ENCODE peak calls at places on chromosomes 11 and 22, in four cellular contexts. R, Z, T and G are unnamed samples.

GRCh38 chr11:1333091-1333772 is 23.8 kb upstream of the TOLLIP start:
- DNase-seq in T (peak; percentile 42), Z (no peak), R (no peak), G (no peak)

GRCh38 chr22:24486501-24486921 is 8.6 kb upstream of the UPB1 start:
- DNase-seq in R (peak; percentile 53), Z (no peak), T (peak; percentile 17), G (peak; percentile 62)

GRCh38 chr11:92782806-92783205 is 186.6 kb upstream of the MTNR1B start:
- DNase-seq in R (no peak), Z (no peak), T (no peak), G (no peak)

GRCh38 chr11:16179668-16180067 is 176.7 kb downstream of the SOX6 start:
- DNase-seq in T (no peak), R (no peak), Z (no peak), G (no peak)

GRCh38 chr11:75271730-75272129 is 31.2 kb downstream of the TPBGL start:
- DNase-seq in Z (no peak), T (peak; percentile 37), R (no peak), G (no peak)

GRCh38 chr22:47195156-47195675 is 432.8 kb downstream of the TBC1D22A start:
- DNase-seq in Z (no peak), T (no peak), R (no peak), G (no peak)

GRCh38 chr22:24434472-24435322 is 7.3 kb downstream of the ADORA2A start:
- DNase-seq in Z (no peak), T (no peak), R (no peak), G (no peak)

GRCh38 chr11:14418801-14419417 is 59.9 kb upstream of the RRAS2 start:
- DNase-seq in T (no peak), Z (peak; percentile 61), R (no peak), G (no peak)

GRCh38 chr22:17869285-17870096 is 95.2 kb upstream of the BID start:
- DNase-seq in Z (no peak), R (no peak), T (no peak), G (no peak)

GRCh38 chr22:48171294-48171693 is 1408.8 kb downstream of the TBC1D22A start:
- DNase-seq in R (no peak), Z (peak; percentile 56), T (no peak), G (no peak)

GRCh38 chr11:33747969-33748368 is 11.7 kb upstream of the CD59 start:
- DNase-seq in T (no peak), Z (no peak), R (peak; percentile 81), G (peak; percentile 55)

GRCh38 chr11:109275931-109276330 is 146.1 kb upstream of the C11orf87 start:
- DNase-seq in R (no peak), T (no peak), Z (peak; percentile 6), G (no peak)

GRCh38 chr11:3815882-3816281 is 7.5 kb downstream of the PGAP2 start:
- DNase-seq in Z (no peak), T (no peak), R (peak; percentile 21), G (no peak)

GRCh38 chr11:35064114-35064800 is 74.7 kb upstream of the CD44 start:
- DNase-seq in Z (no peak), R (peak; percentile 21), T (no peak), G (peak; percentile 88)

GRCh38 chr11:124536520-124536919 is 6.9 kb downstream of the OR8B12 start:
- DNase-seq in Z (peak; percentile 50), R (peak; percentile 32), T (no peak), G (no peak)

GRCh38 chr11:92767416-92767815 is 202.0 kb upstream of the MTNR1B start:
- DNase-seq in Z (no peak), R (no peak), T (no peak), G (no peak)

GRCh38 chr11:21564095-21564494 is 628.8 kb upstream of the ANO5 start:
- DNase-seq in T (no peak), Z (no peak), R (no peak), G (no peak)

GRCh38 chr11:27218498-27219038 is 144.4 kb downstream of the CCDC34 start:
- DNase-seq in T (no peak), Z (no peak), R (peak; percentile 56), G (peak; percentile 93)

GRCh38 chr11:125932301-125932700 is 13.5 kb upstream of the VSIG10L2 start:
- DNase-seq in T (no peak), R (no peak), Z (no peak), G (no peak)

GRCh38 chr11:69003866-69004311 is 9.2 kb downstream of the MRGPRF start:
- DNase-seq in R (no peak), T (peak; percentile 41), Z (no peak), G (no peak)

GRCh38 chr11:118625036-118625690 is 17.7 kb downstream of the PHLDB1 start:
- DNase-seq in R (no peak), T (no peak), Z (no peak), G (no peak)

GRCh38 chr22:36369004-36369921 is 18.5 kb downstream of the MYH9 start:
- DNase-seq in T (no peak), R (no peak), Z (no peak), G (no peak)

GRCh38 chr11:48034926-48035876 is 54.8 kb downstream of the PTPRJ start:
- DNase-seq in Z (no peak), R (no peak), T (no peak), G (no peak)

GRCh38 chr22:31345331-31346254 is 553 bp downstream of the PATZ1 start:
- DNase-seq in T (peak; percentile 85), R (peak; percentile 82), Z (peak; percentile 98), G (peak; percentile 68)

GRCh38 chr11:129295746-129296145 is 79.9 kb upstream of the BARX2 start:
- DNase-seq in R (no peak), Z (no peak), T (no peak), G (peak; percentile 28)

GRCh38 chr11:133492895-133493294 is 39.4 kb downstream of the OPCML start:
- DNase-seq in Z (no peak), R (no peak), T (no peak), G (no peak)

GRCh38 chr11:63683133-63683991 is 2.1 kb downstream of the RTN3 start:
- DNase-seq in T (no peak), Z (no peak), R (peak; percentile 66), G (peak; percentile 26)

GRCh38 chr22:19218541-19219233 is 40.2 kb upstream of the SLC25A1 start:
- DNase-seq in T (no peak), Z (no peak), R (no peak), G (no peak)

GRCh38 chr11:62600367-62601113 is 1.1 kb downstream of the MTA2 start:
- DNase-seq in Z (peak; percentile 45), T (no peak), R (no peak), G (no peak)

GRCh38 chr11:1305063-1305495 is 4.4 kb downstream of the TOLLIP start:
- DNase-seq in T (peak; percentile 52), R (no peak), Z (no peak), G (no peak)

GRCh38 chr22:38271927-38272372 is 860 bp downstream of the TMEM184B start:
- DNase-seq in T (peak; percentile 65), R (no peak), Z (peak; percentile 39), G (no peak)

GRCh38 chr11:56783448-56784041 is 35.0 kb upstream of the OR9G4 start:
- DNase-seq in T (no peak), Z (peak; percentile 90), R (peak; percentile 67), G (peak; percentile 40)

GRCh38 chr11:124928942-124929663 is 6.7 kb downstream of the HEPACAM start:
- DNase-seq in Z (no peak), R (no peak), T (peak; percentile 83), G (no peak)

GRCh38 chr11:132335311-132335710 is 964.9 kb downstream of the NTM start:
- DNase-seq in T (no peak), Z (no peak), R (no peak), G (no peak)

GRCh38 chr11:70506986-70507385 is 108.7 kb downstream of the CTTN start:
- DNase-seq in Z (no peak), T (no peak), R (no peak), G (no peak)
- H3K4me3 ChIP-seq in Z (no peak overlapping the region), T (no peak overlapping the region), R (no peak overlapping the region), G (no peak overlapping the region)

GRCh38 chr11:8318536-8318935 is 54.9 kb upstream of the LMO1 start:
- DNase-seq in R (no peak), Z (peak; percentile 85), T (no peak), G (no peak)
- TF ChIP-seq CTCF in R (no peak), Z (peak; percentile 81), T (no peak), G (no peak)

DNA sequence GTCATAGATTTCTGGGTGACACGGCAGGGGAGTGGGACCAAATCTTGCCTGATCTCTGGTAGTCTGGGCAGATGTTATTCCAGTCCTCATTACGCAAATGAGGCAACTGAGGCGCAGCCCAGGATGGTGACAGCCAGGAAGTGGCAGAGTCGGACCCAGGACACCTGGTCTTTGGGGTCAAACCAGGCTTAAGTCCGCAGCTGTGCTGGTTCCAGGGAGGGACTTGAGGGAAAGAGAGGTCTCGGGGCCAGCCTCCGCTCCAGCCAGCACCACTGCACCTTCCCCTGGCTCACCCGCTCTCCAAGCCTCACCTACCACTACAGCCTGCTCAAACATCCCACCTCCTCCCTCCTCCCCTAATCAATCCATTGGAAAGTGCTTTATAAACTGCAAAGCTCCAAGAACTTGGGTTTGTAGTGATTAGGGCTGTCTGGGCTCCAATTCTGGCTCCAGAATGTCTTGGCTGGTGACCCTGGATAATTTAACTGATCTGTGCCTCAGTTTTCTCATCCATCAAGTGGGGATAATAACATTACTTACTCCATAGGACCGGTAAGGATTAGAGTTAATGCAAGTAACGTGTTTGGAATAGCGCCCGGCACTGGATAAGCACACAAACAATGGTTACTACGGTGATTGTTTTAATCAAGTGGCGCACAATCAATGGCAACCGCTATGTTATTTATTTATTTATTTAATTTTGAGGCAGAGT is 526 bp upstream of the PNPLA5 start:
- DNase-seq in R (no peak), T (no peak), Z (no peak), G (no peak)
- H3K4me3 ChIP-seq in R (no peak overlapping the region), T (no peak overlapping the region), Z (peak overlapping the region; percentile 46), G (no peak overlapping the region)

GRCh38 chr22:42601879-42602465 is 12.7 kb downstream of the POLDIP3 start:
- DNase-seq in R (no peak), Z (no peak), T (no peak), G (no peak)
- TF ChIP-seq CTCF in R (no peak), Z (no peak), T (no peak), G (no peak)